ENCODE peak calls at places on chromosomes 11 and 22, in seven cellular contexts. M, E, J, U, P, G and D are unnamed samples.

GRCh38 chr22:26744892-26745808 is 87.8 kb downstream of the MIAT start:
- DNase-seq in M (no peak), E (no peak), J (no peak), U (peak), P (no peak), G (no peak), D (no peak)

GRCh38 chr22:48752451-48753380 is 1075.0 kb downstream of the BRD1 start:
- DNase-seq in M (no peak), E (no peak), J (no peak), U (no peak), P (no peak), G (no peak), D (no peak)

GRCh38 chr11:3022982-3023381 is 30.9 kb upstream of the NAP1L4 start:
- DNase-seq in M (no peak), E (no peak), J (peak), U (no peak), P (no peak), G (no peak), D (no peak)

GRCh38 chr11:23995891-23996290 is 501.0 kb upstream of the LUZP2 start:
- DNase-seq in M (no peak), E (no peak), J (peak), U (peak), P (no peak), G (no peak), D (no peak)

GRCh38 chr11:17551347-17552040 is 4.4 kb downstream of the OTOG start:
- DNase-seq in M (no peak), E (no peak), J (no peak), U (no peak), P (no peak), G (no peak), D (no peak)

GRCh38 chr11:74134661-74135515 is 35.9 kb downstream of the C2CD3 start:
- DNase-seq in M (no peak), E (no peak), J (peak), U (no peak), P (peak), G (no peak), D (no peak)

GRCh38 chr11:114291381-114291780 is 4.8 kb upstream of the NNMT start:
- DNase-seq in M (no peak), E (no peak), J (peak), U (no peak), P (peak), G (no peak), D (no peak)

GRCh38 chr11:82714346-82715174 is 19.1 kb downstream of the FAM181B start:
- DNase-seq in M (no peak), E (no peak), J (no peak), U (no peak), P (no peak), G (no peak), D (no peak)

GRCh38 chr11:64040684-64041267 is 5.0 kb downstream of the FLRT1 start:
- DNase-seq in M (no peak), E (no peak), J (no peak), U (peak), P (no peak), G (peak), D (no peak)

GRCh38 chr22:47045691-47046410 is 283.4 kb downstream of the TBC1D22A start:
- DNase-seq in M (no peak), E (no peak), J (no peak), U (no peak), P (no peak), G (no peak), D (no peak)

GRCh38 chr22:46846154-46846831 is 83.8 kb downstream of the TBC1D22A start:
- DNase-seq in M (no peak), E (no peak), J (peak), U (no peak), P (peak), G (no peak), D (no peak)